ENCODE peak calls at places on chromosomes 1 and 21, in seven cellular contexts. T, C, Y, S, N, Q and Z are unnamed samples.

GRCh38 chr1:208668991-208669390 is 424.8 kb upstream of the PLXNA2 start:
- DNase-seq in C (no peak), S (peak), Q (no peak), T (no peak), N (no peak), Y (no peak), Z (no peak)

GRCh38 chr1:63792152-63792551 is 18.3 kb downstream of the ROR1 start:
- DNase-seq in S (peak), Q (no peak), C (no peak), T (no peak), N (no peak), Y (no peak), Z (no peak)

GRCh38 chr1:226403522-226404034 is 4.3 kb downstream of the PARP1 start:
- DNase-seq in Q (no peak), C (peak), N (no peak), T (no peak), S (no peak), Y (no peak), Z (no peak)

GRCh38 chr1:164559342-164560070 is 522 bp downstream of the PBX1 start:
- DNase-seq in Y (peak), T (peak), Q (no peak), S (peak), C (peak), N (peak), Z (no peak)

GRCh38 chr1:202164271-202165037 is 4.1 kb upstream of the PTPN7 start:
- DNase-seq in S (no peak), Q (no peak), C (no peak), Y (no peak), T (no peak), N (no peak), Z (no peak)

GRCh38 chr21:28834335-28835238 is 158.1 kb downstream of the LTN1 start:
- DNase-seq in S (no peak), T (no peak), Q (no peak), C (no peak), Y (no peak), N (no peak), Z (no peak)

GRCh38 chr1:31745071-31745897 is 18.9 kb downstream of the ADGRB2 start:
- DNase-seq in S (peak), C (peak), Q (no peak), N (peak), T (peak), Y (peak), Z (no peak)

GRCh38 chr1:61082336-61083013 is at the start of gene NFIA:
- DNase-seq in S (peak), T (peak), Y (peak), Q (no peak), C (no peak), N (peak), Z (no peak)

GRCh38 chr1:153566414-153567371 is 1.0 kb upstream of the S100A2 start:
- DNase-seq in Y (peak), S (peak), C (peak), T (peak), N (no peak), Q (peak), Z (peak)

GRCh38 chr21:42061195-42061865 is 9.8 kb upstream of the UMODL1 start:
- DNase-seq in N (no peak), C (peak), T (peak), Y (no peak), S (no peak), Q (no peak), Z (no peak)

GRCh38 chr1:113433177-113433576 is 42.9 kb downstream of the MAGI3 start:
- DNase-seq in N (no peak), Y (no peak), S (no peak), T (no peak), C (no peak), Q (no peak), Z (no peak)

GRCh38 chr21:26194326-26194725 is 23.8 kb upstream of the APP start:
- DNase-seq in Y (no peak), S (no peak), N (no peak), T (no peak), C (no peak), Q (no peak), Z (no peak)